ENCODE peak calls at places on chromosomes 11 and 22, in six cellular contexts. L is mammary epithelial cell, H is stomach, B is A549, V is fibroblast of pulmonary artery, D is tibial nerve. T is an unnamed sample.

GRCh38 chr11:105109855-105110750 is 29.5 kb downstream of the CARD18 start:
- DNase-seq in L (no peak), H (no peak), V (peak; percentile 83), D (no peak), B (no peak), T (peak; percentile 41)

GRCh38 chr11:132278801-132279574 is 908.6 kb downstream of the NTM start:
- DNase-seq in V (peak; percentile 31), H (no peak), L (peak; percentile 24), B (peak; percentile 0), D (no peak), T (no peak)

GRCh38 chr11:2132874-2133480 is 6.2 kb downstream of the IGF2 start:
- DNase-seq in V (no peak), H (no peak), B (no peak), L (no peak), D (no peak), T (no peak)

GRCh38 chr11:6746086-6746618 is 25.6 kb downstream of the OR2AG2 start:
- DNase-seq in V (peak; percentile 13), B (no peak), L (no peak), H (peak; percentile 28), D (no peak), T (no peak)

GRCh38 chr22:30600925-30601324 is 6.0 kb upstream of the TCN2 start:
- DNase-seq in H (no peak), V (no peak), L (no peak), B (no peak), D (no peak), T (no peak)

GRCh38 chr11:70892889-70893288 is 359.5 kb downstream of the SHANK2 start:
- DNase-seq in B (no peak), V (no peak), D (no peak), L (no peak), H (no peak), T (no peak)

GRCh38 chr11:43992138-43992537 is 49.7 kb downstream of the C11orf96 start:
- DNase-seq in B (no peak), V (no peak), H (no peak), L (no peak), D (no peak), T (no peak)

GRCh38 chr22:46484156-46484860 is 53.1 kb downstream of the CELSR1 start:
- DNase-seq in D (no peak), L (no peak), V (no peak), B (peak; percentile 47), H (no peak), T (no peak)

GRCh38 chr11:67493548-67494370 is 10.9 kb downstream of the AIP start:
- DNase-seq in V (no peak), B (no peak), D (no peak), L (no peak), H (no peak), T (no peak)

GRCh38 chr22:36152088-36152487 is 8.5 kb downstream of the APOL3 start:
- DNase-seq in B (no peak), H (no peak), L (no peak), V (no peak), D (no peak), T (no peak)

GRCh38 chr22:36151006-36151595 is 9.5 kb downstream of the APOL3 start:
- DNase-seq in B (no peak), H (no peak), L (no peak), V (peak; percentile 46), D (no peak), T (peak; percentile 28)

GRCh38 chr22:36155702-36156101 is 4.9 kb downstream of the APOL3 start:
- DNase-seq in L (no peak), H (peak; percentile 40), B (no peak), D (peak; percentile 49), V (peak; percentile 52), T (no peak)

GRCh38 chr22:36156119-36156514 is 4.4 kb downstream of the APOL3 start:
- DNase-seq in H (no peak), V (no peak), B (no peak), L (no peak), D (no peak), T (no peak)

DNA sequence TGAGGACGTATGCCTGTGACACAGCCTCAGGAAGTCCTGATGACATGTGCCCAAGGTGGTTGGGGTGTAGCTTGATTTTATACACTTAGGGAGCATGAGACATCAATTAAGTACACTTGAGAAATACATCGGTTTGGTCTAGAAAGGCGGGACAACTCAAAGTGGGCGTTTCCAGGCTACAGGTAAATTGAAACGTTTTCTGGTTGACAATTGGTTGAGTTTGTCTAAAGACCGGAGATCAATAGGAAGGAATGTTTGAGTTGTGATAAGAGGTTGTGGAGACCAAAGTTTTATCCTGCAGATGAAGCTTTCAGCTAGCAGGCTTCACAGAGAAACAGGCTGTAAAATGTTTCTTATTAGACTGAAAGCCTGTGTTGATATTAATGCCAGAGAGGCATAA is 6.8 kb downstream of the APOL3 start:
- DNase-seq in B (no peak), H (no peak), V (no peak), L (no peak), D (no peak), T (no peak)
- TF ChIP-seq CTCF in B (no peak), H (no peak), V (no peak), L (no peak), D (no peak), T (no peak)

GRCh38 chr22:38180841-38181452 is 683 bp downstream of the PLA2G6 start:
- DNase-seq in L (peak; percentile 82), D (no peak), B (no peak), V (peak; percentile 33), H (peak; percentile 59), T (peak; percentile 89)
- TF ChIP-seq CTCF in L (no peak), D (no peak), B (no peak), V (no peak), H (no peak), T (no peak)

GRCh38 chr11:8327761-8328192 is 64.1 kb upstream of the LMO1 start:
- DNase-seq in L (no peak), D (no peak), B (no peak), V (no peak), H (no peak), T (no peak)
- TF ChIP-seq CTCF in L (no peak), D (no peak), B (no peak), V (no peak), H (no peak), T (no peak)

DNA sequence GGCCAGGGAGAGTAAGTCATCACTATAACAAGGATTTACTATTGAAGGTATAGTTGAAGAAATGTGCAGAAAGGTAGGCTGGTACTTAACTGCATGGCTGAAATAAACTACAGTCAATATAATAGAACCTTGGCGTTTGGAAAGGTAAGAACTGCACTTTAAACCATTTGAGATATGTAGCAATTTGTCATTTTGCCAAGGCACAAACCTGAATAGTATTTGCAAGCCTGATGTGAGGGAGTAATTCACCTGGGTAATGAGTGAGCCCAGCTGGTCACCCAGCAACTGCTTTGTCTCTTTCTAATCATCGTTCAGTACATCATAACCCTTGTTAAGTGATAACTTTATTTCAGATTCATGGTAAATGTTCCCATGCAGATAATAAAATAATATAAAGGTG is 62.3 kb upstream of the SCUBE2 start:
- DNase-seq in L (no peak), B (no peak), V (no peak), D (no peak), H (no peak), T (no peak)
- TF ChIP-seq CTCF in L (no peak), B (no peak), V (no peak), D (no peak), H (no peak), T (no peak)

GRCh38 chr11:46247664-46248063 is 29.8 kb upstream of the CREB3L1 start:
- DNase-seq in B (peak; percentile 81), L (peak; percentile 66), D (no peak), H (peak; percentile 75), V (peak; percentile 68), T (peak; percentile 82)
- TF ChIP-seq CTCF in B (peak; percentile 63), L (peak; percentile 54), D (no peak), H (peak; percentile 48), V (peak; percentile 19), T (peak; percentile 22)

GRCh38 chr11:93113824-93114223 is 84.0 kb downstream of the SLC36A4 start:
- DNase-seq in H (no peak), D (no peak), L (no peak), B (no peak), V (no peak), T (no peak)
- TF ChIP-seq CTCF in H (no peak), D (no peak), L (no peak), B (no peak), V (no peak), T (no peak)

DNA sequence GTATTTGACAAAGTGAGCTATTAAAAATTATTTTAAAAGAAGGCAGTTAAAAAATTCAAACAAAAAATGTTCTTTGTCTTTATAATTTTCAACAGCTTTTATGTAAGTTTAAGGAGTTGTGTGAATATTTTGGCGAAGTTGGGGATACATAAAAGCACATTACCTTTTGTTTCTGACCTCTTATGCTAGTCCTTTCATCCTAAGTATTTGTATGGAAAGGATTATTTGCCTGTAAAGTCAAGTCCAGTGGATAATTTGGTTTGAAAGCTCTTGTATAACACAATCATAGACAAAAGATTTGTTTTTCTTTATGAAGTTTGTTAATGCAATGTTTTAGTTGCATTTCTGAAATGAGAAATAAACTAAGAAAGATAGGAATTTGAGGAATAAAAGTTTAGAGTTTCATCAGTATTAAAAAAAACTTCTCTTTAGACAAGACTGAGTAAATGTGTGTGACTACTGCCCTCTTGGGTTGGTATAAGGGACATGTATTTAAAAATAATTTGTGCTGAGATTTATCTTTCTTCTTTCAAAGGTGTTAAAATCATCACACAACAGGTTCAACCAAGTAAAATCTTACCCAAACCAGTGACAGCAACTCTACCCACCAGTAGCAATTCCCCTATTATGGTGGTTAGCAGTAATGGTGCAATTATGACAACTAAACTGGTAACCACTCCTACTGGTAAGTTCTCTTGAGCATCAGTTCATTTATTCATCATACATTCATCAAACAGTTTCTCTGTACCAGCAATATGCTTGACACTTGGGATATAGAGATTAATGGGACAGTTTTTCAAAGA is 68.2 kb downstream of the EMSY start:
- DNase-seq in V (peak; percentile 69), D (no peak), H (no peak), L (peak; percentile 3), B (peak; percentile 48), T (peak; percentile 26)
- TF ChIP-seq CTCF in V (peak; percentile 44), D (peak; percentile 15), H (no peak), L (peak; percentile 27), B (peak; percentile 59), T (peak; percentile 33)